ENCODE peak calls at places on chromosomes 5 and 9, in nine cellular contexts. One of them, this sample, is unnamed.

GRCh38 chr5:141855265-141856029 is 22.8 kb downstream of the PCDH1 start:
- DNase-seq in activated naive CD8-positive, alpha-beta T cell treated with anti-CD3 and anti-CD28 coated beads for 36 hours: no peak
- DNase-seq in A549: no peak
- DNase-seq in Caki2: no peak
- DNase-seq in NCI-H1105 treated with DMSO at 0.1 percent for 48 hours: peak; percentile 57
- DNase-seq in LHCN-M2: no peak
- DNase-seq in ELF-1: no peak
- DNase-seq in Right ventricle myocardium superior: peak; percentile 62
- DNase-seq in WTC11: no peak
- DNase-seq in this sample: no peak

GRCh38 chr9:70121818-70122436 is 78.3 kb downstream of the MAMDC2 start:
- DNase-seq in LHCN-M2: peak; percentile 30
- DNase-seq in WTC11: no peak
- DNase-seq in Caki2: no peak
- DNase-seq in ELF-1: no peak
- DNase-seq in NCI-H1105 treated with DMSO at 0.1 percent for 48 hours: no peak
- DNase-seq in Right ventricle myocardium superior: no peak
- DNase-seq in activated naive CD8-positive, alpha-beta T cell treated with anti-CD3 and anti-CD28 coated beads for 36 hours: no peak
- DNase-seq in A549: no peak
- DNase-seq in this sample: no peak

GRCh38 chr9:127124792-127125191 is 2.4 kb upstream of the ANGPTL2 start:
- DNase-seq in WTC11: no peak
- DNase-seq in A549: no peak
- DNase-seq in ELF-1: no peak
- DNase-seq in NCI-H1105 treated with DMSO at 0.1 percent for 48 hours: no peak
- DNase-seq in Right ventricle myocardium superior: no peak
- DNase-seq in Caki2: no peak
- DNase-seq in activated naive CD8-positive, alpha-beta T cell treated with anti-CD3 and anti-CD28 coated beads for 36 hours: no peak
- DNase-seq in LHCN-M2: no peak
- DNase-seq in this sample: no peak

GRCh38 chr9:129235931-129236331 is 57.9 kb upstream of the IER5L start:
- DNase-seq in activated naive CD8-positive, alpha-beta T cell treated with anti-CD3 and anti-CD28 coated beads for 36 hours: peak; percentile 65
- DNase-seq in Caki2: no peak
- DNase-seq in LHCN-M2: no peak
- DNase-seq in WTC11: no peak
- DNase-seq in Right ventricle myocardium superior: no peak
- DNase-seq in NCI-H1105 treated with DMSO at 0.1 percent for 48 hours: no peak
- DNase-seq in ELF-1: no peak
- DNase-seq in A549: no peak
- DNase-seq in this sample: no peak

GRCh38 chr9:16651445-16651964 is 219.0 kb downstream of the BNC2 start:
- DNase-seq in LHCN-M2: no peak
- DNase-seq in A549: no peak
- DNase-seq in Right ventricle myocardium superior: no peak
- DNase-seq in NCI-H1105 treated with DMSO at 0.1 percent for 48 hours: no peak
- DNase-seq in activated naive CD8-positive, alpha-beta T cell treated with anti-CD3 and anti-CD28 coated beads for 36 hours: no peak
- DNase-seq in ELF-1: no peak
- DNase-seq in WTC11: no peak
- DNase-seq in Caki2: no peak
- DNase-seq in this sample: no peak

GRCh38 chr5:57693488-57694305 is 211.1 kb upstream of the ACTBL2 start:
- DNase-seq in LHCN-M2: no peak
- DNase-seq in activated naive CD8-positive, alpha-beta T cell treated with anti-CD3 and anti-CD28 coated beads for 36 hours: no peak
- DNase-seq in Right ventricle myocardium superior: no peak
- DNase-seq in Caki2: no peak
- DNase-seq in ELF-1: no peak
- DNase-seq in WTC11: no peak
- DNase-seq in A549: no peak
- DNase-seq in NCI-H1105 treated with DMSO at 0.1 percent for 48 hours: no peak
- DNase-seq in this sample: no peak

GRCh38 chr5:141849371-141850182 is 28.6 kb downstream of the PCDH1 start:
- DNase-seq in Right ventricle myocardium superior: peak; percentile 91
- DNase-seq in WTC11: peak; percentile 94
- DNase-seq in LHCN-M2: peak; percentile 60
- DNase-seq in A549: peak; percentile 76
- DNase-seq in NCI-H1105 treated with DMSO at 0.1 percent for 48 hours: peak; percentile 59
- DNase-seq in ELF-1: peak; percentile 90
- DNase-seq in Caki2: peak; percentile 79
- DNase-seq in activated naive CD8-positive, alpha-beta T cell treated with anti-CD3 and anti-CD28 coated beads for 36 hours: peak; percentile 73
- DNase-seq in this sample: peak; percentile 86

GRCh38 chr5:8247485-8247884 is 378.5 kb downstream of the MTRR start:
- DNase-seq in Caki2: no peak
- DNase-seq in A549: no peak
- DNase-seq in Right ventricle myocardium superior: no peak
- DNase-seq in activated naive CD8-positive, alpha-beta T cell treated with anti-CD3 and anti-CD28 coated beads for 36 hours: no peak
- DNase-seq in ELF-1: no peak
- DNase-seq in WTC11: no peak
- DNase-seq in LHCN-M2: no peak
- DNase-seq in NCI-H1105 treated with DMSO at 0.1 percent for 48 hours: no peak
- DNase-seq in this sample: no peak

GRCh38 chr5:108655750-108656450 is 91.8 kb upstream of the FER start:
- DNase-seq in NCI-H1105 treated with DMSO at 0.1 percent for 48 hours: peak; percentile 12
- DNase-seq in LHCN-M2: peak; percentile 68
- DNase-seq in ELF-1: no peak
- DNase-seq in activated naive CD8-positive, alpha-beta T cell treated with anti-CD3 and anti-CD28 coated beads for 36 hours: no peak
- DNase-seq in Right ventricle myocardium superior: no peak
- DNase-seq in WTC11: no peak
- DNase-seq in Caki2: no peak
- DNase-seq in A549: peak; percentile 4
- DNase-seq in this sample: no peak

This sample was measured in GM10248.